ENCODE peak calls at places on chromosomes 12 and 14, in nine cellular contexts. J is non-pigmented ciliary epithelial cell; Q is cardiac fibroblast; Y is Calu3; O is coronary artery; N is activated CD8-positive, alpha-beta memory T cell treated with anti-CD3 and anti-CD28 coated beads for 24 hours; C is stimulated activated CD4-positive, alpha-beta T cell treated with anti-CD3 and anti-CD28 coated beads, Interleukin-1b, Interleukin-23, amount 100 ng/mL, for 24 hours; X is EL; B is NCI-H1417. H is an unnamed sample.

GRCh38 chr14:77707355-77707723 is 484 bp downstream of the ALKBH1 start:
- DNase-seq in X (peak), N (no peak), J (no peak), C (no peak), Q (peak), B (peak), O (no peak), Y (peak), H (no peak)

GRCh38 chr12:72179841-72180240 is 92.3 kb upstream of the TRHDE start:
- DNase-seq in Y (no peak), B (no peak), N (no peak), J (no peak), O (no peak), C (no peak), Q (no peak), X (no peak), H (no peak)

GRCh38 chr12:8647968-8648367 is 14.7 kb downstream of the MFAP5 start:
- DNase-seq in X (no peak), C (no peak), Y (no peak), B (no peak), O (no peak), J (no peak), Q (no peak), N (no peak), H (no peak)

GRCh38 chr14:62661818-62662217 is 383.4 kb downstream of the KCNH5 start:
- DNase-seq in J (no peak), X (peak), O (no peak), Y (no peak), C (no peak), N (no peak), Q (no peak), B (no peak), H (no peak)

GRCh38 chr14:59429798-59430197 is 35.4 kb downstream of the GPR135 start:
- DNase-seq in O (no peak), X (no peak), Y (no peak), J (no peak), C (no peak), B (no peak), Q (peak), N (no peak), H (no peak)

GRCh38 chr12:42884116-42884515 is 294.6 kb upstream of the PRICKLE1 start:
- DNase-seq in Q (no peak), N (no peak), C (no peak), J (no peak), Y (no peak), B (no peak), O (no peak), X (no peak), H (no peak)

GRCh38 chr12:108382437-108382801 is 43.3 kb upstream of the CMKLR1 start:
- DNase-seq in J (no peak), Y (no peak), O (no peak), X (no peak), Q (no peak), N (no peak), B (peak), C (no peak), H (no peak)

GRCh38 chr12:89390802-89391673 is 38.7 kb upstream of the DUSP6 start:
- DNase-seq in B (no peak), N (no peak), C (no peak), Q (peak), X (peak), Y (no peak), J (peak), O (no peak), H (no peak)

GRCh38 chr12:108392284-108392683 is 53.2 kb upstream of the CMKLR1 start:
- DNase-seq in Y (no peak), X (no peak), C (no peak), B (no peak), O (no peak), N (no peak), Q (no peak), J (no peak), H (no peak)

GRCh38 chr12:23433121-23433520 is 516.3 kb downstream of the SOX5 start:
- DNase-seq in Q (no peak), O (no peak), J (no peak), N (no peak), C (no peak), B (no peak), Y (no peak), X (no peak), H (no peak)

GRCh38 chr12:107990325-107990724 is 138.8 kb upstream of the WSCD2 start:
- DNase-seq in N (peak), Y (peak), X (peak), C (peak), J (no peak), B (peak), Q (peak), O (no peak), H (peak)

GRCh38 chr12:57183939-57184725 is 32.5 kb upstream of the NXPH4 start:
- DNase-seq in Y (no peak), X (no peak), J (no peak), C (no peak), Q (no peak), N (no peak), B (no peak), O (no peak), H (no peak)

GRCh38 chr14:94540031-94540794 is 21.0 kb upstream of the SERPINA4 start:
- DNase-seq in Y (no peak), N (no peak), J (no peak), O (no peak), B (peak), Q (peak), X (peak), C (no peak), H (no peak)

GRCh38 chr14:36339817-36340216 is 19.4 kb upstream of the MBIP start:
- DNase-seq in C (no peak), J (no peak), X (no peak), B (no peak), Q (no peak), Y (no peak), O (no peak), N (no peak), H (no peak)

GRCh38 chr14:81269100-81269978 is 48.6 kb upstream of the GTF2A1 start:
- DNase-seq in Q (peak), Y (peak), N (no peak), O (no peak), C (no peak), X (peak), J (peak), B (peak), H (no peak)

GRCh38 chr12:25552681-25553080 is 402 bp downstream of the LMNTD1 start:
- DNase-seq in X (peak), B (no peak), Q (no peak), N (no peak), C (no peak), O (no peak), Y (no peak), J (peak), H (no peak)

GRCh38 chr12:105814283-105814682 is 324.5 kb downstream of the NUAK1 start:
- DNase-seq in C (no peak), N (no peak), Q (no peak), J (no peak), O (no peak), Y (no peak), B (peak), X (no peak), H (no peak)

GRCh38 chr12:52244615-52244994 is 11.6 kb downstream of the KRT7 start:
- DNase-seq in X (no peak), Q (no peak), J (no peak), O (no peak), N (no peak), C (no peak), B (no peak), Y (peak), H (no peak)

GRCh38 chr12:94783862-94784261 is 133.5 kb upstream of the TMCC3 start:
- DNase-seq in N (no peak), C (no peak), Q (no peak), X (peak), B (no peak), J (peak), O (no peak), Y (no peak), H (no peak)

GRCh38 chr14:21109377-21110260 is 8.8 kb downstream of the TMEM253 start:
- DNase-seq in N (no peak), B (no peak), X (no peak), Q (no peak), Y (no peak), O (no peak), J (no peak), C (no peak), H (no peak)

GRCh38 chr14:45610303-45610702 is 357.3 kb upstream of the MIS18BP1 start:
- DNase-seq in Q (no peak), B (no peak), Y (peak), J (peak), O (no peak), N (no peak), C (no peak), X (peak), H (no peak)

GRCh38 chr12:106387847-106388246 is 30.3 kb downstream of the POLR3B start:
- DNase-seq in J (no peak), O (no peak), C (no peak), Y (no peak), X (no peak), B (peak), Q (no peak), N (no peak), H (no peak)

GRCh38 chr12:80230068-80230467 is 130.7 kb downstream of the OTOGL start:
- DNase-seq in Q (no peak), O (no peak), C (no peak), Y (no peak), N (no peak), B (peak), X (no peak), J (no peak), H (no peak)